ENCODE peak calls at places on chromosomes 7 and 10, in eight cellular contexts. Q is hepatocyte; Y is left ventricle myocardium inferior; A is fibroblast of lung; I is effector memory CD4-positive, alpha-beta T cell; S is heart right ventricle; E is aorta; Z is brain microvascular endothelial cell. B is an unnamed sample.

GRCh38 chr7:35694161-35694783 is 663 bp downstream of the HERPUD2 start:
- DNase-seq in Q (no peak), Y (no peak), A (peak; percentile 25), I (no peak), S (peak; percentile 20), E (no peak), Z (peak; percentile 17), B (peak; percentile 48)

GRCh38 chr7:129169171-129169643 is 19.2 kb upstream of the SMO start:
- DNase-seq in Q (peak; percentile 70), Y (peak; percentile 58), A (peak; percentile 53), I (no peak), S (peak; percentile 48), E (peak; percentile 84), Z (no peak), B (peak; percentile 64)

GRCh38 chr7:6423942-6424701 is 23.6 kb downstream of the DAGLB start:
- DNase-seq in Q (no peak), Y (no peak), A (no peak), I (no peak), S (peak; percentile 41), E (no peak), Z (no peak), B (no peak)

GRCh38 chr7:137996386-137996851 is 5.5 kb downstream of the CREB3L2 start:
- DNase-seq in Q (no peak), Y (peak; percentile 68), A (peak; percentile 89), I (no peak), S (peak; percentile 75), E (peak; percentile 78), Z (peak; percentile 87), B (no peak)

GRCh38 chr10:50538473-50539398 is 85.0 kb downstream of the SGMS1 start:
- DNase-seq in Q (no peak), Y (no peak), A (peak; percentile 34), I (no peak), S (no peak), E (no peak), Z (no peak), B (peak; percentile 60)

GRCh38 chr7:23277359-23277989 is 21.7 kb upstream of the MALSU1 start:
- DNase-seq in Q (peak; percentile 79), Y (no peak), A (peak; percentile 52), I (no peak), S (peak; percentile 18), E (no peak), Z (peak; percentile 57), B (peak; percentile 22)

GRCh38 chr7:16711730-16712129 is 41.8 kb upstream of the TSPAN13 start:
- DNase-seq in Q (no peak), Y (no peak), A (peak; percentile 85), I (no peak), S (no peak), E (no peak), Z (no peak), B (no peak)

GRCh38 chr7:64183126-64183742 is 23.8 kb upstream of the ZNF735 start:
- DNase-seq in Q (no peak), Y (no peak), A (no peak), I (peak; percentile 18), S (peak; percentile 22), E (no peak), Z (no peak), B (peak; percentile 75)

GRCh38 chr10:122878799-122879338 is 512 bp downstream of the FAM24B start:
- DNase-seq in Q (no peak), Y (no peak), A (no peak), I (no peak), S (no peak), E (no peak), Z (no peak), B (no peak)

GRCh38 chr10:101237080-101237817 is 8.0 kb upstream of the LBX1 start:
- DNase-seq in Q (no peak), Y (no peak), A (peak; percentile 20), I (no peak), S (no peak), E (no peak), Z (no peak), B (no peak)

GRCh38 chr10:101237908-101238731 is 8.9 kb upstream of the LBX1 start:
- DNase-seq in Q (no peak), Y (no peak), A (no peak), I (no peak), S (no peak), E (no peak), Z (no peak), B (no peak)

GRCh38 chr10:101235766-101236165 is 6.5 kb upstream of the LBX1 start:
- DNase-seq in Q (no peak), Y (no peak), A (no peak), I (no peak), S (no peak), E (no peak), Z (no peak), B (no peak)

GRCh38 chr10:101238732-101239105 is 9.5 kb upstream of the LBX1 start:
- DNase-seq in Q (no peak), Y (no peak), A (no peak), I (no peak), S (no peak), E (peak; percentile 73), Z (no peak), B (no peak)

DNA sequence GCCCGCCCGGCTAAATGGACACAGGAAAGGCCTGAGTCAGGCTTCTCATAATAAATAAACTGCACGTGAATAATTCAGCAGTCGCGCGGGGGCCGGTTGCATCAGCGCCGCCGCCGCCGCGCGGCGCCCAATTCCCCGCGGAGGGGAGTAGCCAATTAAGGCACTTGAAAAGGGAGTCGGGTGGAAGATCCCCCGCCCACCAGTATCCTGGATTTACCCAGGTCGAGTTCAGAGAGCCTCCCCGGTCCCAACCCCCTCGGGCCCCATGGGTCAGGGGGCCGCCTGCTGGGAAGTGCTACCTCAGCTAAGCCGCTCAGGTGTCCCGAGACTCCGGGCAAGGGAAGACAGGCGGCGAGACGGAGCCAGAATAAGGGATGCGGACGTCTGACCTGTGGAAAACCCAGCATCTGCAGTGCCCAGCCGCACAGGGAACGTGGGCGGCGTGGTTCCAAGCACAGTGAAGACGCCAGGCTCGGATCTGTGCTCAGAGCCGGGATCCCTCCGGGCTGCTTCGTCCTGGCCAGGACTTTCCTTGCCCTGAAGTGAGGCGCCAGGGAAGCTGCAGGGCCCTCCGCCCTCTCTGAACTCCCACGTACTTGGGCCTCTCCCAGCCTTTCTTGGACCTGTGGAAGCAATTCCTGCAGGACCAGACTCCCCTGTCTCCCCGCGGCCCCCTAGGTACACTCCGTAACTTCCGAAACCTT is 7.3 kb upstream of the LBX1 start:
- DNase-seq in Q (no peak), Y (no peak), A (no peak), I (no peak), S (no peak), E (no peak), Z (no peak), B (no peak)
- H3K4me3 ChIP-seq in Q (no peak overlapping the region), Y (peak overlapping the region; percentile 7), A (no peak overlapping the region), I (no peak overlapping the region), S (no peak overlapping the region), E (no peak overlapping the region), Z (no peak overlapping the region), B (peak overlapping the region; percentile 29)

GRCh38 chr10:75407716-75408511 is 6.3 kb upstream of the ZNF503 start:
- DNase-seq in Q (peak; percentile 65), Y (peak; percentile 60), A (peak; percentile 48), I (no peak), S (peak; percentile 44), E (peak; percentile 89), Z (no peak), B (peak; percentile 57)

GRCh38 chr10:75405201-75406143 is 3.9 kb upstream of the ZNF503 start:
- DNase-seq in Q (peak; percentile 77), Y (no peak), A (peak; percentile 63), I (no peak), S (no peak), E (no peak), Z (no peak), B (no peak)

GRCh38 chr10:75404335-75405200 is 3.0 kb upstream of the ZNF503 start:
- DNase-seq in Q (peak; percentile 75), Y (peak; percentile 25), A (peak; percentile 35), I (no peak), S (peak; percentile 11), E (no peak), Z (no peak), B (no peak)

GRCh38 chr10:75407296-75407715 is 5.7 kb upstream of the ZNF503 start:
- DNase-seq in Q (no peak), Y (no peak), A (no peak), I (no peak), S (no peak), E (no peak), Z (no peak), B (no peak)

GRCh38 chr10:75406158-75407065 is 4.8 kb upstream of the ZNF503 start:
- DNase-seq in Q (peak; percentile 33), Y (no peak), A (no peak), I (no peak), S (no peak), E (no peak), Z (no peak), B (no peak)
- H3K27me3 ChIP-seq in Q (no peaks in the 10 kb centered on the region), Y (peaks cover 8% of the 10 kb centered on the region), A (peaks cover 5% of the 10 kb centered on the region), I (peaks cover 73% of the 10 kb centered on the region), S (peaks cover 14% of the 10 kb centered on the region), E (no peaks in the 10 kb centered on the region), Z (peaks cover 81% of the 10 kb centered on the region), B (no peaks in the 10 kb centered on the region)

GRCh38 chr10:127736222-127736914 is 617 bp upstream of the FOXI2 start:
- DNase-seq in Q (no peak), Y (no peak), A (no peak), I (no peak), S (no peak), E (no peak), Z (no peak), B (no peak)
- H3K4me3 ChIP-seq in Q (no peak overlapping the region), Y (peak overlapping the region; percentile 54), A (no peak overlapping the region), I (no peak overlapping the region), S (peak overlapping the region; percentile 31), E (no peak overlapping the region), Z (no peak overlapping the region), B (peak overlapping the region; percentile 13)

GRCh38 chr10:100782845-100783244 is 37.5 kb downstream of the PAX2 start:
- DNase-seq in Q (no peak), Y (no peak), A (no peak), I (no peak), S (no peak), E (no peak), Z (no peak), B (no peak)

GRCh38 chr10:100784126-100784525 is 38.7 kb downstream of the PAX2 start:
- DNase-seq in Q (no peak), Y (no peak), A (no peak), I (no peak), S (no peak), E (no peak), Z (no peak), B (no peak)

GRCh38 chr10:100779329-100779728 is 33.9 kb downstream of the PAX2 start:
- DNase-seq in Q (no peak), Y (no peak), A (no peak), I (no peak), S (no peak), E (no peak), Z (no peak), B (no peak)

GRCh38 chr10:100780324-100780723 is 34.9 kb downstream of the PAX2 start:
- DNase-seq in Q (no peak), Y (no peak), A (no peak), I (no peak), S (no peak), E (no peak), Z (no peak), B (no peak)

DNA sequence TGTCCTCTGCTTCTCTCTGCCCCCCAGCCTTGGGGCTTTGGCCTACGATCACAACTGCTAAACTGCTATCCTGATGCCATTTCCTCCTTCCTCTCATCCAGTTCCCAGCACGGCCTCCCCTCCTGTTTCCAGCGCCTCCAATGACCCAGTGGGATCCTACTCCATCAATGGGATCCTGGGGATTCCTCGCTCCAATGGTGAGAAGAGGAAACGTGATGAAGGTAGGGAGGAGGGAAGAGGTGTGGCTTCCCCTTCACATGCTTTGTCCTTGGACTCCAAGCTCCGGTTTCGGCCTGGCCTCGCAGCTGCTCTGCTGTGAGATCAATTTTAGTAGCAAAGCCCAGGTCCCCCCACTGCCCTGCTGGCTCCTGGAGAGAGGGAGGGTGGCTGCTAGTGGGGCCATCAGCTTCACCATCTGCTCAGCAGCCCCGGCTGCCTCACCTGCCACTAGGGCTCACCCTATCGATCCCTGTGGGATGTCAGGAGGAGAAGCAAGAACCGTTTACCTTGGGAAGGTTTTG is 35.8 kb downstream of the PAX2 start:
- DNase-seq in Q (no peak), Y (no peak), A (no peak), I (no peak), S (no peak), E (no peak), Z (no peak), B (no peak)
- H3K27me3 ChIP-seq in Q (peaks cover 30% of the 10 kb centered on the region), Y (peaks cover 88% of the 10 kb centered on the region), A (peaks cover 6% of the 10 kb centered on the region), I (peaks cover 4% of the 10 kb centered on the region), S (peaks cover 51% of the 10 kb centered on the region), E (no peaks in the 10 kb centered on the region), Z (peaks cover 2% of the 10 kb centered on the region), B (no peaks in the 10 kb centered on the region)